ENCODE peak calls at places on chromosomes 5 and 9, in nine cellular contexts. One of them, this sample, is unnamed.

GRCh38 chr5:174571662-174572397 is 152.6 kb upstream of the MSX2 start:
- DNase-seq in natural killer cell: no peak
- DNase-seq in psoas muscle: no peak
- DNase-seq in RWPE1: peak; percentile 95
- DNase-seq in heart left ventricle: peak; percentile 41
- DNase-seq in CD8-positive, alpha-beta T cell: no peak
- DNase-seq in nephron progenitor cell: no peak
- DNase-seq in retinal pigment epithelial cell: peak; percentile 75
- DNase-seq in cardiac muscle cell: peak; percentile 96
- DNase-seq in this sample: no peak

GRCh38 chr9:92035687-92036410 is 79.4 kb downstream of the SPTLC1 start:
- DNase-seq in RWPE1: no peak
- DNase-seq in cardiac muscle cell: peak; percentile 91
- DNase-seq in CD8-positive, alpha-beta T cell: no peak
- DNase-seq in psoas muscle: no peak
- DNase-seq in heart left ventricle: peak; percentile 25
- DNase-seq in nephron progenitor cell: no peak
- DNase-seq in natural killer cell: no peak
- DNase-seq in retinal pigment epithelial cell: no peak
- DNase-seq in this sample: no peak

GRCh38 chr9:136482046-136482792 is 621 bp downstream of the SEC16A start:
- DNase-seq in nephron progenitor cell: no peak
- DNase-seq in cardiac muscle cell: peak; percentile 56
- DNase-seq in psoas muscle: no peak
- DNase-seq in retinal pigment epithelial cell: peak; percentile 7
- DNase-seq in heart left ventricle: no peak
- DNase-seq in natural killer cell: no peak
- DNase-seq in CD8-positive, alpha-beta T cell: no peak
- DNase-seq in RWPE1: peak; percentile 61
- DNase-seq in this sample: no peak

GRCh38 chr5:36363101-36363500 is 61.4 kb upstream of the RANBP3L start:
- DNase-seq in cardiac muscle cell: peak; percentile 74
- DNase-seq in nephron progenitor cell: no peak
- DNase-seq in retinal pigment epithelial cell: peak; percentile 8
- DNase-seq in natural killer cell: no peak
- DNase-seq in psoas muscle: no peak
- DNase-seq in heart left ventricle: no peak
- DNase-seq in CD8-positive, alpha-beta T cell: no peak
- DNase-seq in RWPE1: peak; percentile 44
- DNase-seq in this sample: no peak

GRCh38 chr5:61362796-61363364 is 30.8 kb downstream of the ZSWIM6 start:
- DNase-seq in natural killer cell: no peak
- DNase-seq in heart left ventricle: no peak
- DNase-seq in cardiac muscle cell: peak; percentile 24
- DNase-seq in nephron progenitor cell: no peak
- DNase-seq in RWPE1: no peak
- DNase-seq in psoas muscle: no peak
- DNase-seq in CD8-positive, alpha-beta T cell: no peak
- DNase-seq in retinal pigment epithelial cell: no peak
- DNase-seq in this sample: no peak

GRCh38 chr9:28841795-28842194 is 1268.5 kb upstream of the C9orf72 start:
- DNase-seq in psoas muscle: no peak
- DNase-seq in retinal pigment epithelial cell: no peak
- DNase-seq in RWPE1: no peak
- DNase-seq in CD8-positive, alpha-beta T cell: no peak
- DNase-seq in cardiac muscle cell: no peak
- DNase-seq in heart left ventricle: no peak
- DNase-seq in natural killer cell: no peak
- DNase-seq in nephron progenitor cell: no peak
- DNase-seq in this sample: no peak

GRCh38 chr9:93582115-93582514 is 5.7 kb downstream of the PHF2 start:
- DNase-seq in cardiac muscle cell: no peak
- DNase-seq in CD8-positive, alpha-beta T cell: no peak
- DNase-seq in RWPE1: no peak
- DNase-seq in psoas muscle: no peak
- DNase-seq in natural killer cell: no peak
- DNase-seq in nephron progenitor cell: no peak
- DNase-seq in retinal pigment epithelial cell: no peak
- DNase-seq in heart left ventricle: no peak
- DNase-seq in this sample: no peak

GRCh38 chr9:133707065-133707760 is 30.9 kb downstream of the SARDH start:
- DNase-seq in retinal pigment epithelial cell: no peak
- DNase-seq in psoas muscle: peak; percentile 80
- DNase-seq in heart left ventricle: peak; percentile 61
- DNase-seq in cardiac muscle cell: peak; percentile 96
- DNase-seq in RWPE1: no peak
- DNase-seq in natural killer cell: no peak
- DNase-seq in nephron progenitor cell: peak; percentile 2
- DNase-seq in CD8-positive, alpha-beta T cell: no peak
- DNase-seq in this sample: peak; percentile 9

GRCh38 chr5:71960196-71960595 is 147.1 kb upstream of the MAP1B start:
- DNase-seq in RWPE1: no peak
- DNase-seq in natural killer cell: no peak
- DNase-seq in cardiac muscle cell: no peak
- DNase-seq in CD8-positive, alpha-beta T cell: no peak
- DNase-seq in retinal pigment epithelial cell: no peak
- DNase-seq in heart left ventricle: no peak
- DNase-seq in nephron progenitor cell: no peak
- DNase-seq in psoas muscle: no peak
- DNase-seq in this sample: no peak

GRCh38 chr9:106753155-106753671 is 109.8 kb upstream of the ZNF462 start:
- DNase-seq in cardiac muscle cell: no peak
- DNase-seq in CD8-positive, alpha-beta T cell: no peak
- DNase-seq in retinal pigment epithelial cell: no peak
- DNase-seq in natural killer cell: no peak
- DNase-seq in nephron progenitor cell: no peak
- DNase-seq in heart left ventricle: no peak
- DNase-seq in psoas muscle: no peak
- DNase-seq in RWPE1: no peak
- DNase-seq in this sample: no peak

GRCh38 chr9:133921866-133922265 is 70.3 kb downstream of the VAV2 start:
- DNase-seq in cardiac muscle cell: no peak
- DNase-seq in CD8-positive, alpha-beta T cell: no peak
- DNase-seq in psoas muscle: no peak
- DNase-seq in heart left ventricle: no peak
- DNase-seq in retinal pigment epithelial cell: no peak
- DNase-seq in RWPE1: no peak
- DNase-seq in nephron progenitor cell: no peak
- DNase-seq in natural killer cell: no peak
- DNase-seq in this sample: no peak

GRCh38 chr5:154311362-154311761 is 120.8 kb downstream of the GALNT10 start:
- DNase-seq in psoas muscle: no peak
- DNase-seq in nephron progenitor cell: no peak
- DNase-seq in heart left ventricle: no peak
- DNase-seq in natural killer cell: no peak
- DNase-seq in cardiac muscle cell: peak; percentile 41
- DNase-seq in retinal pigment epithelial cell: no peak
- DNase-seq in CD8-positive, alpha-beta T cell: no peak
- DNase-seq in RWPE1: no peak
- DNase-seq in this sample: no peak

GRCh38 chr5:65102826-65103673 is 334.3 kb downstream of the CWC27 start:
- DNase-seq in CD8-positive, alpha-beta T cell: peak; percentile 37
- DNase-seq in heart left ventricle: peak; percentile 75
- DNase-seq in nephron progenitor cell: no peak
- DNase-seq in natural killer cell: peak; percentile 49
- DNase-seq in psoas muscle: peak; percentile 71
- DNase-seq in retinal pigment epithelial cell: no peak
- DNase-seq in RWPE1: peak; percentile 60
- DNase-seq in cardiac muscle cell: peak; percentile 77
- DNase-seq in this sample: peak; percentile 30

GRCh38 chr5:83471405-83472212 is at the start of gene VCAN:
- DNase-seq in CD8-positive, alpha-beta T cell: no peak
- DNase-seq in nephron progenitor cell: peak; percentile 69
- DNase-seq in RWPE1: peak; percentile 63
- DNase-seq in retinal pigment epithelial cell: peak; percentile 26
- DNase-seq in natural killer cell: no peak
- DNase-seq in psoas muscle: peak; percentile 82
- DNase-seq in cardiac muscle cell: peak; percentile 94
- DNase-seq in heart left ventricle: peak; percentile 61
- DNase-seq in this sample: peak; percentile 65

DNA sequence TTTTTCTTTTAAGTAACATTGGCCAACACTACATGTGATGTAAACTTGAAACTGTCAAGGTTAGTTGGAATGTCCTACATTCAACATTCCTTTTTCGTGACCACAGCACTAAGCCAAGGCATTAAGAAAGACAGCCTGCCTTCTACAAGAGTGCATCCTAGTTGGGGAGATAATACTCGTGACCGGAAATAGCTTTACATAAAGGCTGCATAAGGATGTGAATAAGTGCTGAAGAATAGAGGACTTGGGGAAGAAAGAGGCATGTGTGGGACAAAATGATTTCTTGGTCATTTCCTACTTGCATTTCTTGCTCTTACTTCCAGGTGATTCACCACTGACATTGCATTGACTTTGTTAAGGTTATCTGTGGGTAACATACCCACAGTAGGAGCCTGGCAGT is 282.0 kb downstream of the DMRT2 start:
- DNase-seq in RWPE1: no peak
- DNase-seq in natural killer cell: no peak
- DNase-seq in psoas muscle: no peak
- DNase-seq in heart left ventricle: no peak
- DNase-seq in CD8-positive, alpha-beta T cell: no peak
- DNase-seq in retinal pigment epithelial cell: no peak
- DNase-seq in nephron progenitor cell: no peak
- DNase-seq in cardiac muscle cell: no peak
- DNase-seq in this sample: no peak
- TF ChIP-seq CTCF in RWPE1: no peak
- TF ChIP-seq CTCF in natural killer cell: no peak
- TF ChIP-seq CTCF in psoas muscle: no peak
- TF ChIP-seq CTCF in heart left ventricle: no peak
- TF ChIP-seq CTCF in CD8-positive, alpha-beta T cell: no peak
- TF ChIP-seq CTCF in retinal pigment epithelial cell: no peak
- TF ChIP-seq CTCF in nephron progenitor cell: no peak
- TF ChIP-seq CTCF in cardiac muscle cell: no peak
- TF ChIP-seq CTCF in this sample: no peak

DNA sequence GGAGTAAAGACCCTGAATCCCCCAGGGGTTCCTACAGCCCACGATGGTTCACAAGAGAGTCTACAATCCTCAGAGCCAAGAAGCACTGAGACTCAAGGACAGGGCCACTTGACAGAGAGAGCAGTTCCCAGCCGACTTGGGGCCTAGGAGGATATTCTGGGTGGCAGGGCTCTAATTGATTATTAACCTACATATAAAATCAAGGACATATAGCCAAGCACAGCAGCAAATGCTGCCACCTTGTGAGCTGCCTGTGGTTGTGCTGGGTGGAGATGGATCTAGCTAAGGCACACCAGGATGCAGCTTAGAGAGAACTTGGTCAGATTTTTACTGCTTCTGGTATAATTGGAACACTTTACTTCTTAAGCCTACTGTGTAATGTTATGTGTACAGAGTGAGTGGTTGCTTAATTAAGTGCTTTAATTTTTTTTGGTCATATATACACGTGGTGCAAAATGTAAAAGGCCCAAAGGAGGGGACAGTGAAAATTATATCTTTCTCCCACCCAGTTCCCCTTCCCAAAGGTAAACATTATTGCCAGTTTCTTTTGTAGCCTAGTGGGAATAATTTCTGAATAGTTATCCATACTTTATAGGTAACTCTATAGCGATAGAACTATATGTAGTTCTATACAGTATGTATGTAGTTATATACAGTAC is 78.8 kb downstream of the F2RL2 start:
- DNase-seq in retinal pigment epithelial cell: no peak
- DNase-seq in CD8-positive, alpha-beta T cell: peak; percentile 25
- DNase-seq in natural killer cell: peak; percentile 40
- DNase-seq in RWPE1: peak; percentile 62
- DNase-seq in heart left ventricle: no peak
- DNase-seq in cardiac muscle cell: peak; percentile 33
- DNase-seq in nephron progenitor cell: peak; percentile 16
- DNase-seq in psoas muscle: no peak
- DNase-seq in this sample: no peak
- TF ChIP-seq CTCF in retinal pigment epithelial cell: peak; percentile 84
- TF ChIP-seq CTCF in CD8-positive, alpha-beta T cell: peak; percentile 66
- TF ChIP-seq CTCF in natural killer cell: peak; percentile 55
- TF ChIP-seq CTCF in RWPE1: peak; percentile 69
- TF ChIP-seq CTCF in heart left ventricle: no peak
- TF ChIP-seq CTCF in cardiac muscle cell: peak; percentile 36
- TF ChIP-seq CTCF in nephron progenitor cell: peak; percentile 46
- TF ChIP-seq CTCF in psoas muscle: no peak
- TF ChIP-seq CTCF in this sample: no peak

DNA sequence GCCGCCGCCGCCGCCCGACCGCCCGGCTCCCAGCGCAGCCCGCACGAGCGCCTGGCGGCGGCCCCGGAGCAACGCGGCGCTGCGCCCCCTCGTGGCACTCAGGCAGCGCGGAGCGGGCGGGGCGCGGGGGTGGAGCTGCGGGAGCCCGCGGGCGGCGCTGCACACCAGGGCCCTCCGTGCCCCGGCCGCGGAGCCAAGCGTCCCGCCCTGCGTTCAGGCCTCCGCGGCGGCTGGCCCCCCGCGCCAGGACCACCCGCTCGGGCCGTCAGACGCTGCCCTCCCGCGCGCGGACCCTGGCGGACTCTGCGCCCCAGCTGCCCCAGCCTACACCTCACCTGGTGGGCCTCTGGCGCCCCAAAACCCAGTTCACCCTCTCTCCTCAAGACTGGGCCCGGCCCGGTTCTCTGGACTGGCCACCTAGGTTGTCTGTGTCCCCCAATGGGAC is at the start of gene RASGEF1C:
- DNase-seq in CD8-positive, alpha-beta T cell: peak; percentile 57
- DNase-seq in nephron progenitor cell: peak; percentile 88
- DNase-seq in RWPE1: peak; percentile 82
- DNase-seq in cardiac muscle cell: peak; percentile 76
- DNase-seq in heart left ventricle: peak; percentile 50
- DNase-seq in psoas muscle: peak; percentile 70
- DNase-seq in retinal pigment epithelial cell: peak; percentile 9
- DNase-seq in natural killer cell: peak; percentile 71
- DNase-seq in this sample: peak; percentile 88
- TF ChIP-seq CTCF in CD8-positive, alpha-beta T cell: no peak
- TF ChIP-seq CTCF in nephron progenitor cell: no peak
- TF ChIP-seq CTCF in RWPE1: peak; percentile 85
- TF ChIP-seq CTCF in cardiac muscle cell: peak; percentile 16
- TF ChIP-seq CTCF in heart left ventricle: no peak
- TF ChIP-seq CTCF in psoas muscle: peak; percentile 40
- TF ChIP-seq CTCF in retinal pigment epithelial cell: peak; percentile 30
- TF ChIP-seq CTCF in natural killer cell: peak; percentile 30
- TF ChIP-seq CTCF in this sample: no peak

DNA sequence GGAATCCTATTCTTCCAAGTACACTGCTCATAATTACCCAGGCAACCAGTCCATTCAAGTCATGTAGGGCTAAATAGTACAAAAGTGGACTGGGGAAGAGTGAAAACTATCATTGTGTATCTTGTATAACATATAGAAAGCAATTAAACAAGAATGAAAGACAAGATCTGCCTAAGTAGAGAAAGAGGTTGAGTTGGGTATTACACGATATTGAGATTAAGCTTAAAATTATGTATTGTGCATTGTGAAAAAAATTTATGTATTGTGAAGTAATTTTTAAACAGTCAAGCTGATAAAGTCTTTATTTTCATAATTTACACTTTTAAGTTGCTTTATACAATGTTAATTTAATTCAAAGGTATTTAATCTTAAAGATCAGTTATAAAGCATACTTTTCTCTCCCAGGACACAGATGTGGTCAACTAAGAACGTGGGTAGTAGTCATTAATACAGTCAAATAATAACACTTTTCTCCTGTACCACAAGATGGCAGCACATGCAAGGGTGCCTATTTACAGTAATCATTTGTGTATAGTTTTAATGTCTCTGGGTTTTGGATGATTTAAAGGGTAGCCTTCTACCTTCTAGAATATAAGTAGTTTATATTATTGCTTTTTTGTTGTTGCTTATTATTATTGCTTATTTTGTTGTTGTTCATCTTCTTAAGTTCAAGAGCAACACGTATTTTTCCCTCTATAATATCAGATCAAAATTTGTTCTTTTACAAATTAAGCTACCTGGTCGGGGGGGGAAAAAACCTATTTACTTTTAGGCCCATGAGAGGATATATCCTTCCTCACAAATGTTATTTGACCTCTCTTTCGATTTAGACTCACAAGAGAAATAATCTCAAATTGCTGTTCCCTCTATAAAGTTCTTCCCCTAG is 59.8 kb upstream of the SLC27A6 start:
- DNase-seq in natural killer cell: no peak
- DNase-seq in heart left ventricle: peak; percentile 34
- DNase-seq in nephron progenitor cell: peak; percentile 44
- DNase-seq in psoas muscle: no peak
- DNase-seq in RWPE1: peak; percentile 60
- DNase-seq in cardiac muscle cell: peak; percentile 81
- DNase-seq in retinal pigment epithelial cell: peak; percentile 15
- DNase-seq in CD8-positive, alpha-beta T cell: no peak
- DNase-seq in this sample: peak; percentile 33
- TF ChIP-seq CTCF in natural killer cell: peak; percentile 69
- TF ChIP-seq CTCF in heart left ventricle: peak; percentile 92
- TF ChIP-seq CTCF in nephron progenitor cell: peak; percentile 87
- TF ChIP-seq CTCF in psoas muscle: peak; percentile 82
- TF ChIP-seq CTCF in RWPE1: peak; percentile 95
- TF ChIP-seq CTCF in cardiac muscle cell: peak; percentile 72
- TF ChIP-seq CTCF in retinal pigment epithelial cell: peak; percentile 75
- TF ChIP-seq CTCF in CD8-positive, alpha-beta T cell: peak; percentile 88
- TF ChIP-seq CTCF in this sample: peak; percentile 88